ENCODE peak calls at places on chromosomes 6 and 20, in five cellular contexts. R, E, M, X and L are unnamed samples.

GRCh38 chr6:6002005-6002808 is 4.5 kb downstream of the NRN1 start:
- DNase-seq in R (no peak), X (no peak), M (no peak), E (no peak), L (no peak)

GRCh38 chr20:58142843-58143185 is 85.6 kb downstream of the ANKRD60 start:
- DNase-seq in R (no peak), X (no peak), E (no peak), M (no peak), L (no peak)

GRCh38 chr6:40585661-40586269 is 1.4 kb downstream of the LRFN2 start:
- DNase-seq in R (no peak), M (no peak), X (no peak), E (no peak), L (no peak)

GRCh38 chr6:164035912-164036485 is 621.5 kb downstream of the QKI start:
- DNase-seq in E (no peak), M (no peak), R (no peak), X (no peak), L (peak; percentile 6)

GRCh38 chr6:18047406-18047805 is 60.0 kb upstream of the KIF13A start:
- DNase-seq in E (peak; percentile 30), M (peak; percentile 28), R (peak; percentile 19), X (peak; percentile 49), L (no peak)

GRCh38 chr20:47262365-47263013 is 94.0 kb downstream of the ZMYND8 start:
- DNase-seq in X (no peak), R (no peak), E (no peak), M (no peak), L (no peak)

GRCh38 chr6:22381810-22382512 is 85.1 kb upstream of the PRL start:
- DNase-seq in R (no peak), X (no peak), M (no peak), E (no peak), L (no peak)

GRCh38 chr20:53582574-53583351 is 10.9 kb downstream of the ZNF217 start:
- DNase-seq in X (peak; percentile 99), R (peak; percentile 94), M (peak; percentile 95), E (peak; percentile 97), L (no peak)

GRCh38 chr6:119479860-119480655 is 130.5 kb upstream of the MAN1A1 start:
- DNase-seq in R (peak; percentile 78), M (peak; percentile 90), E (peak; percentile 81), X (peak; percentile 79), L (no peak)

GRCh38 chr6:158158123-158158522 is 9.9 kb downstream of the SERAC1 start:
- DNase-seq in M (no peak), R (no peak), E (no peak), X (no peak), L (no peak)

GRCh38 chr20:54221383-54221782 is 13.5 kb downstream of the PFDN4 start:
- DNase-seq in X (peak; percentile 13), R (no peak), E (peak; percentile 17), M (peak; percentile 52), L (no peak)

GRCh38 chr6:16174368-16175078 is 45.6 kb downstream of the MYLIP start:
- DNase-seq in R (no peak), M (no peak), E (no peak), X (no peak), L (no peak)

GRCh38 chr20:39903806-39904205 is 785.2 kb downstream of the MAFB start:
- DNase-seq in R (no peak), E (no peak), X (no peak), M (no peak), L (no peak)
- H3K4me3 ChIP-seq in R (no peak overlapping the region), E (no peak overlapping the region), X (no peak overlapping the region), M (no peak overlapping the region), L (no peak overlapping the region)

GRCh38 chr20:23082846-23083552 is 3.1 kb downstream of the CD93 start:
- DNase-seq in X (no peak), M (no peak), R (no peak), E (peak; percentile 34), L (no peak)

GRCh38 chr20:23084845-23085355 is 1.2 kb downstream of the CD93 start:
- DNase-seq in M (no peak), E (no peak), X (no peak), R (no peak), L (no peak)

GRCh38 chr20:23085415-23086055 is 589 bp downstream of the CD93 start:
- DNase-seq in E (no peak), X (no peak), R (no peak), M (no peak), L (no peak)

GRCh38 chr20:23084282-23084844 is 1.8 kb downstream of the CD93 start:
- DNase-seq in R (no peak), E (no peak), X (no peak), M (no peak), L (no peak)

DNA sequence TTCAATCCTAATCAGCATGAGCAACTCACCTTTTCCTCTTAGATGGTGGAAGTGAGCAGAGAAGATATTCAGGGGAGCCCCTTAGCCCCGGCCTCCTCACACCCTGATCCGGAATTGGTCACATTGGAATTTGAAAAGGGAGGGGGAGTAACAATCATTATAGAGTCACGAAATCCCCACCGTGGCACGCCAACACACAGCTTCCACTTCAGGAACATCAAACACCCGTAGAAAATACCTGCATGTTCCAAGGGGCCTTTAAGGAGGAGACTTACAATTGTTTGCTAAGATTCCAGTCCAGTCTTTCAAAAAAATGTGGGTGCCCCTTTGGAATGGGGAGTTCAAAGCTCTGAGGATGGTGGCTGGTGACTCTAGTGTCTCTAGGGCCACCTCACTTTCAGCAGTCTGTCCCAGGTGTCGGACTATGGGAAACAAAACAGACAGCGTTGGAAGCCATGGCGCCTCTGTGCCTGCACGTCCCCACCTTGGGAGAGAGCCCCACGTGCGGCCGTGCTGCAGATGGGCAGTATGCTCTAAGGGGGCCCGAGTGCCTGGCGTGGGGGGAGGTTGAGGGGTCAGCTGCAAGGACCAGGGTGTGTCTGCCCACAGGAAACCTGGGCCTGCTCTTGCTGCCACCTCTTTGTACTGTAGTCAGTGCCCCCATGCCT is 2.4 kb downstream of the CD93 start:
- DNase-seq in R (no peak), M (no peak), E (no peak), X (no peak), L (no peak)
- H3K4me3 ChIP-seq in R (no peak overlapping the region), M (no peak overlapping the region), E (no peak overlapping the region), X (no peak overlapping the region), L (no peak overlapping the region)

DNA sequence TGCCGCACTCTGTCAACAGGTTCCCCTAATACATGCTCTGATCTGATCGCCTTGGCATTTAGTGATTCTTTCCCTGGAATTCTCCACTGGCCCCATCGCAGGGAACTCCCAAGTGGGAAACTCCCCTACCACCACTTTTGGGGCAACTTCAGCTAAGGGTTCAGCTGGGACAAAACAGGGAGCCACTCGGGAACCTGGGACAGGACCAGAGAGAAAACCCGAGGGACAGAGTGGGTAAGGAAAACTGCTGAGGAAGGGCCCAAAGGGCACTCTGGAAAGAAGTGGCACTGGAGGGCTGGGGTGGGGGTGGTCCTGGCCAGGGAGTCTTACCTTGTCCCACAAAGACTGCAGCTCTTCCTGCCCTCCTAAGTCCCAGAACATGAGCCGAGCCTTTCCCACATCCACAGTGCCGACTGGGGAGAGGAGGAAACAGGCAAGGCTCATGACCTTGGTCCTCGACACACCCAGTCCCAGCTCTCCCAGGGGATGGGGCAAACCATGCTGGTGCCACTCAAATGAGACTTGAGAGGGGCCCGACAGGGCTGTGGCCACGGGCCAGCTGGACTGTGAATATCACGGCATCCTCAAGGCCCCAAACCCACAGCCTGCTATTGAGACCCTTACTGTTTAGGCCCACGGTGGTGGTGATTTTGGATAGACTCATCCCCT is 1.6 kb downstream of the ARFRP1 start:
- DNase-seq in X (no peak), R (no peak), E (no peak), M (no peak), L (no peak)
- H3K4me3 ChIP-seq in X (peak overlapping the region; percentile 77), R (peak overlapping the region; percentile 91), E (peak overlapping the region; percentile 74), M (peak overlapping the region; percentile 83), L (peak overlapping the region; percentile 95)

GRCh38 chr6:36977470-36977941 is 8.5 kb downstream of the MTCH1 start:
- DNase-seq in X (no peak), E (peak; percentile 13), R (no peak), M (peak; percentile 28), L (no peak)
- H3K4me3 ChIP-seq in X (no peak overlapping the region), E (no peak overlapping the region), R (no peak overlapping the region), M (no peak overlapping the region), L (no peak overlapping the region)

GRCh38 chr6:46128476-46128875 is 1.3 kb upstream of the ENPP4 start:
- DNase-seq in M (no peak), R (no peak), X (no peak), E (no peak), L (no peak)
- H3K4me3 ChIP-seq in M (no peak overlapping the region), R (no peak overlapping the region), X (no peak overlapping the region), E (no peak overlapping the region), L (peak overlapping the region; percentile 77)

GRCh38 chr6:41705329-41705995 is 29.9 kb downstream of the TFEB start:
- DNase-seq in R (no peak), X (no peak), M (no peak), E (no peak), L (no peak)
- H3K4me3 ChIP-seq in R (no peak overlapping the region), X (no peak overlapping the region), M (no peak overlapping the region), E (no peak overlapping the region), L (no peak overlapping the region)

GRCh38 chr6:138647006-138647405 is 126.6 kb upstream of the CCDC28A start:
- DNase-seq in M (peak; percentile 66), E (peak; percentile 90), X (peak; percentile 91), R (peak; percentile 89), L (no peak)
- H3K4me3 ChIP-seq in M (peak overlapping the region; percentile 36), E (peak overlapping the region; percentile 50), X (peak overlapping the region; percentile 24), R (peak overlapping the region; percentile 73), L (no peak overlapping the region)